ENCODE peak calls at places on chromosome 14, in seven cellular contexts. One of them, this sample, is unnamed.

GRCh38 chr14:81432171-81432570 is 32.0 kb upstream of the STON2 start:
- DNase-seq in ascending aorta: no peak
- DNase-seq in Karpas-422: no peak
- DNase-seq in mammary epithelial cell: peak
- DNase-seq in lower lobe of right lung: no peak
- DNase-seq in NT2/D1: no peak
- DNase-seq in MG63: no peak
- DNase-seq in this sample: no peak

GRCh38 chr14:85566603-85567002 is 36.7 kb downstream of the FLRT2 start:
- DNase-seq in ascending aorta: no peak
- DNase-seq in Karpas-422: no peak
- DNase-seq in mammary epithelial cell: peak
- DNase-seq in lower lobe of right lung: no peak
- DNase-seq in NT2/D1: no peak
- DNase-seq in MG63: peak
- DNase-seq in this sample: no peak

GRCh38 chr14:68476212-68476964 is 316.5 kb downstream of the ZFP36L1 start:
- DNase-seq in ascending aorta: peak
- DNase-seq in Karpas-422: no peak
- DNase-seq in mammary epithelial cell: peak
- DNase-seq in lower lobe of right lung: peak
- DNase-seq in NT2/D1: no peak
- DNase-seq in MG63: peak
- DNase-seq in this sample: peak

GRCh38 chr14:63910593-63911363 is 58.0 kb downstream of the SYNE2 start:
- DNase-seq in ascending aorta: no peak
- DNase-seq in Karpas-422: no peak
- DNase-seq in mammary epithelial cell: no peak
- DNase-seq in lower lobe of right lung: no peak
- DNase-seq in NT2/D1: no peak
- DNase-seq in MG63: peak
- DNase-seq in this sample: no peak

GRCh38 chr14:69002069-69002468 is 23.0 kb upstream of the ACTN1 start:
- DNase-seq in ascending aorta: no peak
- DNase-seq in Karpas-422: no peak
- DNase-seq in mammary epithelial cell: peak
- DNase-seq in lower lobe of right lung: no peak
- DNase-seq in NT2/D1: no peak
- DNase-seq in MG63: no peak
- DNase-seq in this sample: peak

GRCh38 chr14:34052658-34053014 is 101.8 kb upstream of the EGLN3 start:
- DNase-seq in ascending aorta: no peak
- DNase-seq in Karpas-422: no peak
- DNase-seq in mammary epithelial cell: peak
- DNase-seq in lower lobe of right lung: no peak
- DNase-seq in NT2/D1: no peak
- DNase-seq in MG63: peak
- DNase-seq in this sample: no peak

GRCh38 chr14:34220921-34221320 is 241.1 kb downstream of the SPTSSA start:
- DNase-seq in ascending aorta: no peak
- DNase-seq in Karpas-422: peak
- DNase-seq in mammary epithelial cell: no peak
- DNase-seq in lower lobe of right lung: no peak
- DNase-seq in NT2/D1: no peak
- DNase-seq in MG63: no peak
- DNase-seq in this sample: peak

GRCh38 chr14:38605193-38606114 is 349.6 kb upstream of the CLEC14A start:
- DNase-seq in ascending aorta: no peak
- DNase-seq in Karpas-422: peak
- DNase-seq in mammary epithelial cell: no peak
- DNase-seq in lower lobe of right lung: no peak
- DNase-seq in NT2/D1: no peak
- DNase-seq in MG63: no peak
- DNase-seq in this sample: peak

GRCh38 chr14:101563654-101564443 is 2.6 kb downstream of the DIO3 start:
- DNase-seq in ascending aorta: no peak
- DNase-seq in Karpas-422: no peak
- DNase-seq in mammary epithelial cell: no peak
- DNase-seq in lower lobe of right lung: peak
- DNase-seq in NT2/D1: no peak
- DNase-seq in MG63: no peak
- DNase-seq in this sample: peak

GRCh38 chr14:61521773-61522172 is 173.5 kb upstream of the HIF1A start:
- DNase-seq in ascending aorta: no peak
- DNase-seq in Karpas-422: no peak
- DNase-seq in mammary epithelial cell: no peak
- DNase-seq in lower lobe of right lung: no peak
- DNase-seq in NT2/D1: no peak
- DNase-seq in MG63: no peak
- DNase-seq in this sample: no peak

GRCh38 chr14:82080319-82080718 is 546.7 kb upstream of the SEL1L start:
- DNase-seq in ascending aorta: no peak
- DNase-seq in Karpas-422: no peak
- DNase-seq in mammary epithelial cell: no peak
- DNase-seq in lower lobe of right lung: no peak
- DNase-seq in NT2/D1: peak
- DNase-seq in MG63: no peak
- DNase-seq in this sample: peak

GRCh38 chr14:101076451-101077220 is 173.1 kb upstream of the RTL1 start:
- DNase-seq in ascending aorta: no peak
- DNase-seq in Karpas-422: no peak
- DNase-seq in mammary epithelial cell: no peak
- DNase-seq in lower lobe of right lung: no peak
- DNase-seq in NT2/D1: no peak
- DNase-seq in MG63: no peak
- DNase-seq in this sample: no peak

GRCh38 chr14:64815257-64815656 is 64.5 kb downstream of the SPTB start:
- DNase-seq in ascending aorta: no peak
- DNase-seq in Karpas-422: no peak
- DNase-seq in mammary epithelial cell: no peak
- DNase-seq in lower lobe of right lung: no peak
- DNase-seq in NT2/D1: no peak
- DNase-seq in MG63: no peak
- DNase-seq in this sample: no peak

GRCh38 chr14:58667900-58668299 is 30.1 kb downstream of the DACT1 start:
- DNase-seq in ascending aorta: no peak
- DNase-seq in Karpas-422: no peak
- DNase-seq in mammary epithelial cell: no peak
- DNase-seq in lower lobe of right lung: no peak
- DNase-seq in NT2/D1: no peak
- DNase-seq in MG63: no peak
- DNase-seq in this sample: no peak

GRCh38 chr14:56273151-56273550 is 154.9 kb downstream of the PELI2 start:
- DNase-seq in ascending aorta: no peak
- DNase-seq in Karpas-422: no peak
- DNase-seq in mammary epithelial cell: no peak
- DNase-seq in lower lobe of right lung: no peak
- DNase-seq in NT2/D1: no peak
- DNase-seq in MG63: no peak
- DNase-seq in this sample: no peak

GRCh38 chr14:74786916-74787315 is 23.8 kb downstream of the YLPM1 start:
- DNase-seq in ascending aorta: no peak
- DNase-seq in Karpas-422: no peak
- DNase-seq in mammary epithelial cell: no peak
- DNase-seq in lower lobe of right lung: no peak
- DNase-seq in NT2/D1: no peak
- DNase-seq in MG63: no peak
- DNase-seq in this sample: no peak

GRCh38 chr14:24064856-24065255 is 6.5 kb upstream of the CPNE6 start:
- DNase-seq in ascending aorta: no peak
- DNase-seq in Karpas-422: no peak
- DNase-seq in mammary epithelial cell: no peak
- DNase-seq in lower lobe of right lung: no peak
- DNase-seq in NT2/D1: no peak
- DNase-seq in MG63: no peak
- DNase-seq in this sample: no peak

GRCh38 chr14:50955373-50956043 is 11.2 kb upstream of the PYGL start:
- DNase-seq in ascending aorta: peak
- DNase-seq in Karpas-422: no peak
- DNase-seq in mammary epithelial cell: peak
- DNase-seq in lower lobe of right lung: peak
- DNase-seq in NT2/D1: peak
- DNase-seq in MG63: peak
- DNase-seq in this sample: peak

GRCh38 chr14:66944872-66945271 is 244.4 kb upstream of the GARIN2 start:
- DNase-seq in ascending aorta: no peak
- DNase-seq in Karpas-422: peak
- DNase-seq in mammary epithelial cell: peak
- DNase-seq in lower lobe of right lung: no peak
- DNase-seq in NT2/D1: no peak
- DNase-seq in MG63: no peak
- DNase-seq in this sample: peak

GRCh38 chr14:50999726-51000125 is 55.4 kb upstream of the PYGL start:
- DNase-seq in ascending aorta: no peak
- DNase-seq in Karpas-422: no peak
- DNase-seq in mammary epithelial cell: peak
- DNase-seq in lower lobe of right lung: no peak
- DNase-seq in NT2/D1: no peak
- DNase-seq in MG63: no peak
- DNase-seq in this sample: no peak

GRCh38 chr14:60339571-60339970 is 90.5 kb downstream of the PPM1A start:
- DNase-seq in ascending aorta: no peak
- DNase-seq in Karpas-422: no peak
- DNase-seq in mammary epithelial cell: no peak
- DNase-seq in lower lobe of right lung: no peak
- DNase-seq in NT2/D1: no peak
- DNase-seq in MG63: no peak
- DNase-seq in this sample: no peak

DNA sequence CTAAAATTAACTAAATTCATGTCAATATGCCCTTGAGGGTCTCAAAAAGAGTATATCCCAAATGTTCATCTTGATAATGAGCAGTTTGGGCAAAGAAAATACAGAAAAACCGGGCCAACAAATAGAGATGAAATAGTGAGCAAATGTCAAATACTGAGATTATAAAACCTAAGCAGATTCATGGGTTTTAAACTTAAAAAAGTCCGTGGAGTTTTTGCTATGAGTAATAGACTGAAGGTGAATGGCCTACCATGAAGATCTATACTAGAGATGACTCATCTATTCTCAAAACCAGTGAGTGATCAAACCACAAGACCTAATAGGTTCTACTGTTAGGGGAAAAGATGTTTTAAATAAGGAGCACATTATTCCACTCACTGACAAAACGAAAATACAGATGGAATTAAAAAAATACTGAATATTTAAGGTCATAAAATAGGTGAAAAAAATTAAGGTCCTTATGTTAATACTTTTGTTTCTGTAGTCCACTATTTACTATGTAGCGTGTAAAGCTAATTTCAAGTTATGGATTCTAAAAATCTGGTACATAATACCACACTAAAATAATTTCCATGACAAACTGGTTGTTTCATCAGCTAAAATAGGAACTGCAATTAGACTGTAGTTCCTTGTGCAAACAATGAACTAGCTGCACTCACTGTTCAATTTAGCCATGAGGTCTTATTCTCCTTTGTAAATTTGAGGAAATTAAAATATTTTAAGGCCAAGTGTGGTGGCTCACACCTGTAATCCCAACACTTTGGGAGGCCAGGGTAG is 5.0 kb downstream of the HNRNPC start:
- DNase-seq in ascending aorta: no peak
- DNase-seq in Karpas-422: no peak
- DNase-seq in mammary epithelial cell: peak
- DNase-seq in lower lobe of right lung: no peak
- DNase-seq in NT2/D1: no peak
- DNase-seq in MG63: no peak
- DNase-seq in this sample: no peak
- H3K4me3 ChIP-seq in ascending aorta: peak
- H3K4me3 ChIP-seq in Karpas-422: no peak
- H3K4me3 ChIP-seq in mammary epithelial cell: no peak
- H3K4me3 ChIP-seq in lower lobe of right lung: no peak
- H3K4me3 ChIP-seq in NT2/D1: peak
- H3K4me3 ChIP-seq in MG63: no peak
- H3K4me3 ChIP-seq in this sample: peak

GRCh38 chr14:92651793-92652382 is 96.5 kb downstream of the LGMN start:
- DNase-seq in ascending aorta: no peak
- DNase-seq in Karpas-422: no peak
- DNase-seq in mammary epithelial cell: no peak
- DNase-seq in lower lobe of right lung: peak
- DNase-seq in NT2/D1: no peak
- DNase-seq in MG63: no peak
- DNase-seq in this sample: no peak

GRCh38 chr14:92654206-92654901 is 94.1 kb downstream of the LGMN start:
- DNase-seq in ascending aorta: no peak
- DNase-seq in Karpas-422: no peak
- DNase-seq in mammary epithelial cell: no peak
- DNase-seq in lower lobe of right lung: no peak
- DNase-seq in NT2/D1: no peak
- DNase-seq in MG63: no peak
- DNase-seq in this sample: no peak

GRCh38 chr14:92653162-92653651 is 95.2 kb downstream of the LGMN start:
- DNase-seq in ascending aorta: no peak
- DNase-seq in Karpas-422: no peak
- DNase-seq in mammary epithelial cell: no peak
- DNase-seq in lower lobe of right lung: peak
- DNase-seq in NT2/D1: no peak
- DNase-seq in MG63: no peak
- DNase-seq in this sample: no peak

GRCh38 chr14:92651106-92651792 is 97.2 kb downstream of the LGMN start:
- DNase-seq in ascending aorta: no peak
- DNase-seq in Karpas-422: no peak
- DNase-seq in mammary epithelial cell: no peak
- DNase-seq in lower lobe of right lung: peak
- DNase-seq in NT2/D1: no peak
- DNase-seq in MG63: no peak
- DNase-seq in this sample: no peak

GRCh38 chr14:92652413-92653151 is 95.8 kb downstream of the LGMN start:
- DNase-seq in ascending aorta: no peak
- DNase-seq in Karpas-422: no peak
- DNase-seq in mammary epithelial cell: no peak
- DNase-seq in lower lobe of right lung: no peak
- DNase-seq in NT2/D1: no peak
- DNase-seq in MG63: no peak
- DNase-seq in this sample: no peak
- H3K4me3 ChIP-seq in ascending aorta: peak
- H3K4me3 ChIP-seq in Karpas-422: no peak
- H3K4me3 ChIP-seq in mammary epithelial cell: no peak
- H3K4me3 ChIP-seq in lower lobe of right lung: peak
- H3K4me3 ChIP-seq in NT2/D1: no peak
- H3K4me3 ChIP-seq in MG63: no peak
- H3K4me3 ChIP-seq in this sample: no peak

DNA sequence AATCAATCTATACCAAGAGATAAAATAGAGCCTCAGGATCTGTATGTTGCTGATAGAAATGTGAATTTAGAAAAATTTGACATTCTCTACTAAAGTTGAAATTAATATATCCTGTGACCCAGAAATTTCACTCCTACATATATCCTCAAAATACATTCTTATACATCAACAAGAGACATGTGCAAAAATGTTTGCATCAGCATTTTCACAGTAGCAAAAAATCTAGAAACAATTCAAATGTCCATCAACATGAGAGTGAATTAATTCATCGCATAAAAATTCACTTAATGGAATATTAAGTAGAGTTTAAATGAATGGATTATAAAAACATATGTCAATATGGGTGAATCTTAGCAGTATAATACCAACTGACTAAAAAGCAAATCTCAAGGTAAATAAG is 80.8 kb downstream of the GPR65 start:
- DNase-seq in ascending aorta: no peak
- DNase-seq in Karpas-422: no peak
- DNase-seq in mammary epithelial cell: no peak
- DNase-seq in lower lobe of right lung: no peak
- DNase-seq in NT2/D1: no peak
- DNase-seq in MG63: no peak
- DNase-seq in this sample: no peak
- H3K4me3 ChIP-seq in ascending aorta: no peak
- H3K4me3 ChIP-seq in Karpas-422: no peak
- H3K4me3 ChIP-seq in mammary epithelial cell: no peak
- H3K4me3 ChIP-seq in lower lobe of right lung: no peak
- H3K4me3 ChIP-seq in NT2/D1: no peak
- H3K4me3 ChIP-seq in MG63: no peak
- H3K4me3 ChIP-seq in this sample: no peak

GRCh38 chr14:105168496-105168978 is at the start of gene JAG2:
- DNase-seq in ascending aorta: no peak
- DNase-seq in Karpas-422: peak
- DNase-seq in mammary epithelial cell: peak
- DNase-seq in lower lobe of right lung: peak
- DNase-seq in NT2/D1: no peak
- DNase-seq in MG63: peak
- DNase-seq in this sample: peak
- H3K4me3 ChIP-seq in ascending aorta: peak
- H3K4me3 ChIP-seq in Karpas-422: no peak
- H3K4me3 ChIP-seq in mammary epithelial cell: peak
- H3K4me3 ChIP-seq in lower lobe of right lung: peak
- H3K4me3 ChIP-seq in NT2/D1: peak
- H3K4me3 ChIP-seq in MG63: peak
- H3K4me3 ChIP-seq in this sample: peak

This sample was measured in GM23338.